ENCODE peak calls at places on chromosome X, in ten cellular contexts. S, N, Y, R, H, J, M, B, F and D are unnamed samples.

GRCh38 chrX:40094041-40094899 is 3.5 kb downstream of the BCOR start:
- DNase-seq in M (no peak), J (no peak), H (no peak), F (no peak), R (peak; percentile 23), Y (no peak), N (no peak), S (no peak), B (peak; percentile 64), D (no peak)

GRCh38 chrX:85309717-85310116 is 65.9 kb downstream of the ZNF711 start:
- DNase-seq in R (no peak), N (no peak), Y (no peak), S (no peak), B (peak; percentile 2), H (no peak), F (peak; percentile 2), J (no peak), M (no peak), D (no peak)

GRCh38 chrX:149521438-149521837 is 16.3 kb upstream of the IDS start:
- DNase-seq in R (no peak), J (no peak), N (no peak), M (no peak), B (no peak), Y (no peak), H (no peak), S (no peak), F (no peak), D (no peak)

GRCh38 chrX:10549280-10549679 is 71.1 kb downstream of the MID1 start:
- DNase-seq in F (peak; percentile 67), N (no peak), H (no peak), J (no peak), B (peak; percentile 35), M (peak; percentile 86), S (no peak), Y (no peak), R (no peak), D (peak; percentile 80)

GRCh38 chrX:39251995-39252394 is 450.7 kb downstream of the MID1IP1 start:
- DNase-seq in J (no peak), M (no peak), B (no peak), Y (no peak), S (no peak), F (no peak), H (no peak), N (no peak), R (no peak), D (no peak)

GRCh38 chrX:74449937-74450330 is 28.6 kb downstream of the SLC16A2 start:
- DNase-seq in F (no peak), R (no peak), M (peak; percentile 93), J (no peak), Y (peak; percentile 73), S (no peak), B (no peak), N (no peak), H (no peak), D (no peak)

GRCh38 chrX:104270916-104271512 is 16.3 kb upstream of the ESX1 start:
- DNase-seq in B (peak; percentile 87), M (peak; percentile 51), F (peak; percentile 76), J (peak; percentile 35), S (no peak), H (no peak), Y (peak; percentile 43), R (peak; percentile 11), N (no peak), D (no peak)

GRCh38 chrX:108494416-108495095 is 54.9 kb downstream of the COL4A5 start:
- DNase-seq in B (no peak), F (no peak), N (no peak), S (no peak), M (no peak), J (no peak), Y (no peak), R (no peak), H (no peak), D (no peak)

GRCh38 chrX:106323357-106323756 is 155.3 kb downstream of the PWWP3B start:
- DNase-seq in Y (no peak), J (no peak), F (no peak), N (no peak), R (no peak), M (no peak), B (no peak), S (no peak), H (no peak), D (no peak)

GRCh38 chrX:154603438-154604430 is 15.3 kb downstream of the CTAG1B start:
- DNase-seq in N (no peak), B (no peak), Y (peak; percentile 91), R (no peak), S (no peak), J (no peak), F (no peak), H (no peak), M (peak; percentile 96), D (no peak)

GRCh38 chrX:96140796-96141195 is 543.8 kb upstream of the DIAPH2 start:
- DNase-seq in R (no peak), F (no peak), M (peak; percentile 10), H (no peak), S (no peak), Y (no peak), J (no peak), N (no peak), B (no peak), D (no peak)

GRCh38 chrX:154051210-154051810 is 31.6 kb upstream of the IRAK1 start:
- DNase-seq in F (peak; percentile 21), N (peak; percentile 6), Y (peak; percentile 41), J (peak; percentile 13), H (peak; percentile 45), M (peak; percentile 62), S (no peak), R (peak; percentile 66), B (peak; percentile 38), D (peak; percentile 8)